ENCODE peak calls at places on chromosomes 4 and X, in five cellular contexts. B, M, N, J and S are unnamed samples. For H3K4me1, the result is how much of the 10 kb centered on the place peaks cover.

GRCh38 chr4:83334425-83335241 is at the start of gene HPSE:
- DNase-seq in B (peak), M (peak), N (peak), J (peak), S (peak)

GRCh38 chrX:152844256-152844655 is 13.4 kb downstream of the NSDHL start:
- DNase-seq in B (no peak), M (no peak), N (no peak), J (no peak), S (no peak)

GRCh38 chr4:147567276-147567675 is 49.9 kb upstream of the TMEM184C start:
- DNase-seq in B (no peak), M (no peak), N (no peak), J (no peak), S (no peak)

GRCh38 chrX:119236599-119237525 is 777 bp downstream of the PGRMC1 start:
- DNase-seq in B (peak), M (peak), N (peak), J (peak), S (peak)

GRCh38 chr4:75512336-75513211 is 1.6 kb downstream of the RCHY1 start:
- DNase-seq in B (peak), M (peak), N (peak), J (peak), S (no peak)

GRCh38 chrX:23381099-23381498 is 46.5 kb downstream of the PTCHD1 start:
- DNase-seq in B (no peak), M (no peak), N (no peak), J (no peak), S (no peak)

GRCh38 chr4:6769138-6769983 is 13.2 kb upstream of the KIAA0232 start:
- DNase-seq in B (no peak), M (no peak), N (no peak), J (no peak), S (peak)

GRCh38 chr4:143626134-143626859 is 74.2 kb downstream of the FREM3 start:
- DNase-seq in B (no peak), M (no peak), N (peak), J (no peak), S (no peak)

GRCh38 chr4:175671491-175671934 is 140.6 kb downstream of the GPM6A start:
- DNase-seq in B (no peak), M (no peak), N (peak), J (no peak), S (no peak)

GRCh38 chrX:42090395-42090794 is 167.0 kb upstream of the CASK start:
- DNase-seq in B (no peak), M (no peak), N (no peak), J (no peak), S (no peak)

DNA sequence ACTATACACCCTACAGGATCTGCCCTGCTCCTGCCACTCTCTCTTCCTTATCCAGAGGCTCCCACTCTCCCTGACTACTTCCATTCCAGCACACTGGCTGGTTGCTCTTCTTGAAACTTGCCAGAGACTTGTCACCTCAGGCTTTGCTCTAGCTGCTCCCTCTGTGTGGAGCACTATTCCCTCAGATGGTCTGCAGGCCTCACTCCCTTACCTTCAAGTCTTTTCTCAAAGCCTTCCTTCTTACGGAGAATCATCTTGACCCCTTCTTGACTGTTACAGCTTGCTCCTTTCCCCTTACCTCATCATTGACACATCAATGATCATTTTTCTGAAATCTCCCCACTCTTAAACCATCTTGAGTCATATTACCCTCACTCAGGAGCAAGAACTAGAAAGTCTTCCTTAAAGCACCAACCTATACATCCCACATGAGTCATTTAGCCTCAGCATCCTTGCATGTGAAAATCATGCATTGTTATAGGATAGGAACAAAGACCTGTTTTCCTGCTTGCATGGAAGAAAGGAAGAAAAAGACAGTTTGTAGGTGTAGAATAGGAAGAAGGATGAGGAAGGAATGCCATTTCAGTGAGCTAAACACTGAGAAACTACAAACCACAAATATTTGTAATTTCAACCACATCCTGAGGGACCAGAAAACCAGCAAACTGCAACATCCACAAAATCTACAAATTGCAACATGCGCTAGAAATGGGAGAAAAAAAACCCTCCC is 55.7 kb downstream of the ANTXR2 start:
- DNase-seq in B (peak), M (peak), N (peak), J (no peak), S (peak)
- H3K27ac ChIP-seq in B (peak), M (peak), N (peak), J (no peak), S (peak)

DNA sequence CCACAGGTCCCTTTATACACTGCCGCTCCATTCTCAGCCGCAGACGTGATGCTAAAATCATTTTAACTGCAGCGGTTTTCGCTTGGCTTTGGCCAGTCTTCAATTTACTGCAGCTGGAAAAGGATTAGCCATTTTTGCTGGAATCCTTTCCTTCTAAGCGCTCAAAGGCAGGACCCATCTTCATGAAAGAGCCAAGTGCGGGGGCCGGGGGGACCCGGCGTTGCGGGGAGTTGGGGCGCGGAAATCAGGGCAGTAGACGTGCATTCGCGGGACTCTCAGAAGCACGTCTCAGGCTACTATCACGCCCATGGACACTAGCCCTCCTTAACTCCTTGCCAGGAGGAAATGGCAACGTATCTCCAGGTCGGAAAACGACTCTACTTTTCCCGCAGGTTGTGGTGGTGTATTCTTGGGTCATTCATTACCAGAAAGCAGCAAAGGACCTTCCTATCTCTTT is 1.7 kb upstream of the PCDH10 start:
- DNase-seq in B (no peak), M (no peak), N (no peak), J (no peak), S (no peak)
- H2AFZ ChIP-seq in B (no peak), M (no peak), N (peak), J (no peak), S (no peak)

DNA sequence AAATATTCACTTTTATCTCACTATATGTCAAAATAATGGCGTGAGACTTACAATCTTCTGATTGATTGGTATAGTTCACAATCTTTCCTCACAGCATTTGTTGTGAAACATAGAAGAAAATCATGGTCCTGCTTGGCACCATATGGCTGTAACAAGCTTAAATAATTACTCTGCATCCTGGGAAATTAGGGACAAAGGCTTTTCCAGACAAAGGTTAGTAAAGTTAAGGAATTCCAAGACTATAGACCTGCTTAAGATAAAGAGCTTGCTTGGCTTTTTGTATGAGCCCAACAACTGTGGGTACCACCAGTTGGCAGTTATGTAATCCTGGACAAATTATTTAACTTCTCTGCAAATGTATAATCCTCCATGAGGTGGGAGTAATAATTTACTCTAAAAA is 3.4 kb upstream of the PCDH18 start:
- DNase-seq in B (no peak), M (no peak), N (no peak), J (no peak), S (no peak)
- H3K4me1 ChIP-seq in B (under half), M (under half), N (under half), J (under half), S (under half)

GRCh38 chrX:153861147-153861546 is 24.8 kb downstream of the L1CAM start:
- DNase-seq in B (no peak), M (no peak), N (no peak), J (no peak), S (no peak)
- H3K27ac ChIP-seq in B (no peak), M (no peak), N (no peak), J (no peak), S (no peak)